ENCODE peak calls at places on chromosomes 6 and 20, in five cellular contexts. P is hippocampal formation; F is breast epithelium; C is cardiac muscle cell; J is stimulated activated CD4-positive, alpha-beta T cell treated with anti-CD3 and anti-CD28 coated beads, Interleukin-12 subunit alpha, Interleukin-12 subunit beta, amount 100 ng/mL, for 4 hours. T is an unnamed sample.

GRCh38 chr6:107129370-107129925 is 14.1 kb upstream of the BEND3 start:
- DNase-seq in C (peak; percentile 41), F (no peak), J (no peak), P (no peak), T (no peak)

GRCh38 chr6:1608222-1608975 is 1.3 kb upstream of the FOXC1 start:
- DNase-seq in C (no peak), P (no peak), J (no peak), F (no peak), T (no peak)

GRCh38 chr6:129748212-129748900 is 38.4 kb upstream of the ARHGAP18 start:
- DNase-seq in J (peak; percentile 30), F (no peak), P (no peak), C (no peak), T (no peak)

GRCh38 chr6:43457643-43458042 is 2.3 kb upstream of the DLK2 start:
- DNase-seq in C (no peak), J (no peak), F (no peak), P (no peak), T (no peak)

GRCh38 chr20:32509639-32510066 is 75.5 kb downstream of the NOL4L start:
- DNase-seq in P (no peak), F (no peak), J (no peak), C (no peak), T (no peak)

GRCh38 chr6:134117409-134117808 is 65.0 kb upstream of the SLC2A12 start:
- DNase-seq in F (no peak), P (no peak), J (no peak), C (no peak), T (no peak)

GRCh38 chr20:35093245-35093884 is 758 bp upstream of the TRPC4AP start:
- DNase-seq in J (peak; percentile 31), F (no peak), P (no peak), C (no peak), T (no peak)

GRCh38 chr20:33076662-33077398 is 2.6 kb upstream of the BPIFB4 start:
- DNase-seq in P (no peak), F (no peak), C (no peak), J (no peak), T (no peak)

GRCh38 chr20:38083338-38084048 is 49.9 kb downstream of the RPRD1B start:
- DNase-seq in P (no peak), J (no peak), F (no peak), C (no peak), T (no peak)

GRCh38 chr6:130778946-130779657 is 48.1 kb upstream of the SMLR1 start:
- DNase-seq in J (no peak), F (no peak), P (no peak), C (no peak), T (no peak)

GRCh38 chr6:30322527-30323501 is 3.9 kb upstream of the TRIM39 start:
- DNase-seq in F (no peak), P (no peak), C (no peak), J (peak; percentile 14), T (no peak)

GRCh38 chr6:116531675-116532570 is 13.6 kb downstream of the TRAPPC3L start:
- DNase-seq in J (peak; percentile 41), C (peak; percentile 74), P (peak; percentile 24), F (no peak), T (peak; percentile 45)

GRCh38 chr6:15769471-15770088 is 106.8 kb upstream of the DTNBP1 start:
- DNase-seq in J (no peak), C (no peak), F (no peak), P (no peak), T (no peak)

GRCh38 chr6:165890404-165890735 is 227.3 kb upstream of the PDE10A start:
- DNase-seq in J (no peak), F (no peak), C (no peak), P (no peak), T (no peak)

GRCh38 chr6:134310206-134310605 is 7.7 kb downstream of the SGK1 start:
- DNase-seq in P (no peak), J (no peak), F (no peak), C (no peak), T (no peak)

GRCh38 chr20:3606021-3606420 is 57.2 kb downstream of the GFRA4 start:
- DNase-seq in C (no peak), F (no peak), J (no peak), P (no peak), T (no peak)

GRCh38 chr6:159934181-159934580 is 34.7 kb upstream of the IGF2R start:
- DNase-seq in P (no peak), J (no peak), C (no peak), F (no peak), T (no peak)

GRCh38 chr6:135667694-135668455 is 170.3 kb upstream of the AHI1 start:
- DNase-seq in C (peak; percentile 5), F (no peak), P (no peak), J (no peak), T (no peak)

GRCh38 chr20:8631271-8631670 is 437.6 kb upstream of the PLCB4 start:
- DNase-seq in P (no peak), C (no peak), F (no peak), J (no peak), T (no peak)

GRCh38 chr6:123589317-123589716 is 47.4 kb downstream of the TRDN start:
- DNase-seq in C (no peak), J (no peak), F (no peak), P (no peak), T (no peak)

GRCh38 chr6:63573899-63574553 is 1.7 kb downstream of the LOC128125822 start:
- DNase-seq in C (peak; percentile 50), P (no peak), J (peak; percentile 18), F (no peak), T (no peak)

GRCh38 chr6:153210083-153210482 is 79.0 kb upstream of the RGS17 start:
- DNase-seq in C (no peak), P (no peak), F (no peak), J (no peak), T (no peak)

GRCh38 chr20:58219342-58219700 is 9.1 kb downstream of the ANKRD60 start:
- DNase-seq in J (no peak), F (no peak), P (no peak), C (no peak), T (no peak)

GRCh38 chr6:74973621-74974020 is 232.2 kb downstream of the COL12A1 start:
- DNase-seq in C (no peak), F (no peak), P (no peak), J (no peak), T (no peak)

GRCh38 chr6:42727627-42728026 is 5.2 kb upstream of the PRPH2 start:
- DNase-seq in F (no peak), C (no peak), J (no peak), P (no peak), T (no peak)

GRCh38 chr6:46170357-46171289 is at the start of gene ENPP5:
- DNase-seq in C (peak; percentile 93), J (peak; percentile 43), F (peak; percentile 85), P (peak; percentile 84), T (peak; percentile 41)

GRCh38 chr6:167828325-167828956 is 1.7 kb downstream of the AFDN start:
- DNase-seq in J (no peak), P (no peak), C (no peak), F (no peak), T (no peak)

GRCh38 chr6:56046576-56046975 is 171.2 kb upstream of the BMP5 start:
- DNase-seq in F (peak; percentile 59), P (no peak), J (no peak), C (no peak), T (peak; percentile 85)

GRCh38 chr20:64188682-64189529 is 24.7 kb downstream of the MYT1 start:
- DNase-seq in J (no peak), F (no peak), P (no peak), C (no peak), T (no peak)

GRCh38 chr20:51385941-51386530 is 156.5 kb downstream of the NFATC2 start:
- DNase-seq in P (no peak), F (no peak), J (no peak), C (peak; percentile 57), T (no peak)

GRCh38 chr20:31823360-31824124 is 4.4 kb downstream of the MYLK2 start:
- DNase-seq in F (no peak), J (no peak), P (no peak), C (no peak), T (no peak)

GRCh38 chr6:35727206-35727934 is 9.5 kb upstream of the ARMC12 start:
- DNase-seq in P (peak; percentile 46), C (peak; percentile 81), F (peak; percentile 89), J (no peak), T (peak; percentile 98)

GRCh38 chr6:127554435-127555006 is 22.5 kb upstream of the C6orf58 start:
- DNase-seq in C (peak; percentile 39), F (no peak), P (no peak), J (no peak), T (no peak)

T was measured in lower leg skin.